ENCODE peak calls at places on chromosomes 1 and 21, in four cellular contexts. One of them, this sample, is unnamed. For H3K36me3, the result is how much of the 10 kb centered on the place peaks cover.

GRCh38 chr1:212941452-212941851 is 8.9 kb upstream of the VASH2 start:
- DNase-seq in Panc1: no peak
- DNase-seq in BE2C: no peak
- DNase-seq in K562: no peak
- DNase-seq in this sample: no peak

GRCh38 chr1:54358503-54359168 is 47.6 kb downstream of the SSBP3 start:
- DNase-seq in BE2C: no peak
- DNase-seq in Panc1: no peak
- DNase-seq in K562: no peak
- DNase-seq in this sample: no peak

GRCh38 chr1:150259758-150260669 is 2.4 kb downstream of the CA14 start:
- DNase-seq in Panc1: no peak
- DNase-seq in K562: no peak
- DNase-seq in BE2C: no peak
- DNase-seq in this sample: peak

GRCh38 chr1:173140733-173141132 is 66.4 kb downstream of the TNFSF4 start:
- DNase-seq in K562: no peak
- DNase-seq in BE2C: no peak
- DNase-seq in Panc1: no peak
- DNase-seq in this sample: no peak

GRCh38 chr1:235669277-235669676 is 19.7 kb upstream of the GNG4 start:
- DNase-seq in Panc1: no peak
- DNase-seq in BE2C: no peak
- DNase-seq in K562: no peak
- DNase-seq in this sample: no peak

GRCh38 chr1:107548276-107548675 is 407.4 kb downstream of the NTNG1 start:
- DNase-seq in Panc1: no peak
- DNase-seq in K562: no peak
- DNase-seq in BE2C: no peak
- DNase-seq in this sample: no peak

GRCh38 chr1:181583598-181583997 is 100.3 kb downstream of the CACNA1E start:
- DNase-seq in BE2C: no peak
- DNase-seq in K562: no peak
- DNase-seq in Panc1: no peak
- DNase-seq in this sample: peak

GRCh38 chr1:28592314-28593071 is 428 bp downstream of the RAB42 start:
- DNase-seq in Panc1: no peak
- DNase-seq in K562: peak
- DNase-seq in BE2C: no peak
- DNase-seq in this sample: peak

GRCh38 chr1:206491592-206491991 is 15.7 kb upstream of the RASSF5 start:
- DNase-seq in Panc1: no peak
- DNase-seq in BE2C: no peak
- DNase-seq in K562: no peak
- DNase-seq in this sample: no peak

GRCh38 chr1:13818926-13819325 is 118.9 kb downstream of the PRDM2 start:
- DNase-seq in K562: no peak
- DNase-seq in Panc1: no peak
- DNase-seq in BE2C: no peak
- DNase-seq in this sample: no peak

GRCh38 chr1:201137579-201138310 is 10.8 kb upstream of the ASCL5 start:
- DNase-seq in Panc1: no peak
- DNase-seq in K562: no peak
- DNase-seq in BE2C: no peak
- DNase-seq in this sample: no peak

GRCh38 chr1:34907487-34908090 is 21.9 kb downstream of the DLGAP3 start:
- DNase-seq in Panc1: no peak
- DNase-seq in BE2C: no peak
- DNase-seq in K562: no peak
- DNase-seq in this sample: peak

GRCh38 chr1:48931571-48932251 is 155.0 kb upstream of the BEND5 start:
- DNase-seq in K562: no peak
- DNase-seq in Panc1: no peak
- DNase-seq in BE2C: no peak
- DNase-seq in this sample: no peak

GRCh38 chr1:160748877-160749269 is 9.8 kb downstream of the SLAMF7 start:
- DNase-seq in BE2C: no peak
- DNase-seq in Panc1: no peak
- DNase-seq in K562: no peak
- DNase-seq in this sample: no peak

GRCh38 chr1:58695206-58695605 is 4.7 kb downstream of the MYSM1 start:
- DNase-seq in Panc1: no peak
- DNase-seq in K562: no peak
- DNase-seq in BE2C: no peak
- DNase-seq in this sample: no peak

GRCh38 chr1:209714338-209714737 is 9.7 kb downstream of the HSD11B1 start:
- DNase-seq in Panc1: no peak
- DNase-seq in K562: no peak
- DNase-seq in BE2C: no peak
- DNase-seq in this sample: no peak

GRCh38 chr1:145947551-145947950 is 10.3 kb downstream of the LIX1L start:
- DNase-seq in Panc1: no peak
- DNase-seq in K562: no peak
- DNase-seq in BE2C: no peak
- DNase-seq in this sample: peak

GRCh38 chr1:156461141-156461540 is 39.4 kb downstream of the MEF2D start:
- DNase-seq in BE2C: no peak
- DNase-seq in K562: no peak
- DNase-seq in Panc1: no peak
- DNase-seq in this sample: no peak

GRCh38 chr1:156462954-156463795 is 37.4 kb downstream of the MEF2D start:
- DNase-seq in BE2C: no peak
- DNase-seq in Panc1: no peak
- DNase-seq in K562: no peak
- DNase-seq in this sample: no peak

GRCh38 chr1:156458181-156458503 is 42.4 kb downstream of the MEF2D start:
- DNase-seq in K562: no peak
- DNase-seq in Panc1: no peak
- DNase-seq in BE2C: no peak
- DNase-seq in this sample: no peak

GRCh38 chr1:156461781-156462647 is 38.6 kb downstream of the MEF2D start:
- DNase-seq in BE2C: no peak
- DNase-seq in K562: no peak
- DNase-seq in Panc1: no peak
- DNase-seq in this sample: peak

GRCh38 chr1:156460525-156460924 is 40.0 kb downstream of the MEF2D start:
- DNase-seq in K562: peak
- DNase-seq in Panc1: no peak
- DNase-seq in BE2C: no peak
- DNase-seq in this sample: no peak
- H3K36me3 ChIP-seq in K562: under half
- H3K36me3 ChIP-seq in Panc1: under half
- H3K36me3 ChIP-seq in BE2C: under half
- H3K36me3 ChIP-seq in this sample: under half

DNA sequence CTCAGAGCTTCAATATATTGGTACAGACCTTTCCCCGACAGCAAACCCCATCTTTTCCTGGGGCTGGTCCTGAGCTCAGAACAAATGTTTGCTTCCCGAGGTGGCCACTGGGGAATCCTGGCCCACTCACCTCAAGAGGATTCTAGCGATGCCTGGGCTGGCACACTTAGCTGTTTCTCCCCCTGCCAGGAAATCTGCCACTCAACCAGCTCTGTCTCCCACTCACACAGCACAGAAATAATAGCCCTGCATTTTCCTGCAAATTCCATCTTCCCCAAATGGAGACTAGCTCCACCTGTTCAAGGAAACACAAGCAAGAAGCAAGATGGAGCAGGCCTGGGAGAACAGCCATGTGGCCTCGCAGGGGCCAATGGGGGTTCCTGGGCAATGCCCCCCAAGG is 21.1 kb downstream of the KCNN3 start:
- DNase-seq in Panc1: no peak
- DNase-seq in K562: no peak
- DNase-seq in BE2C: no peak
- DNase-seq in this sample: no peak
- H3K4me3 ChIP-seq in Panc1: no peak
- H3K4me3 ChIP-seq in K562: no peak
- H3K4me3 ChIP-seq in BE2C: no peak
- H3K4me3 ChIP-seq in this sample: no peak

GRCh38 chr1:6093061-6093460 is 47.4 kb downstream of the KCNAB2 start:
- DNase-seq in K562: no peak
- DNase-seq in Panc1: no peak
- DNase-seq in BE2C: no peak
- DNase-seq in this sample: no peak
- H3K36me3 ChIP-seq in K562: under half
- H3K36me3 ChIP-seq in Panc1: under half
- H3K36me3 ChIP-seq in BE2C: under half
- H3K36me3 ChIP-seq in this sample: under half

GRCh38 chr1:3134378-3135072 is 65.5 kb downstream of the PRDM16 start:
- DNase-seq in Panc1: no peak
- DNase-seq in K562: no peak
- DNase-seq in BE2C: no peak
- DNase-seq in this sample: peak
- H3K4me3 ChIP-seq in Panc1: no peak
- H3K4me3 ChIP-seq in K562: no peak
- H3K4me3 ChIP-seq in BE2C: no peak
- H3K4me3 ChIP-seq in this sample: no peak

GRCh38 chr21:46352913-46353312 is 29.0 kb downstream of the PCNT start:
- DNase-seq in K562: no peak
- DNase-seq in BE2C: no peak
- DNase-seq in Panc1: no peak
- DNase-seq in this sample: no peak

GRCh38 chr21:46350571-46350970 is 26.6 kb downstream of the PCNT start:
- DNase-seq in Panc1: no peak
- DNase-seq in BE2C: no peak
- DNase-seq in K562: no peak
- DNase-seq in this sample: no peak

GRCh38 chr21:46350981-46351380 is 27.0 kb downstream of the PCNT start:
- DNase-seq in K562: no peak
- DNase-seq in BE2C: no peak
- DNase-seq in Panc1: no peak
- DNase-seq in this sample: no peak

GRCh38 chr21:46351476-46352155 is 27.7 kb downstream of the PCNT start:
- DNase-seq in Panc1: no peak
- DNase-seq in BE2C: no peak
- DNase-seq in K562: no peak
- DNase-seq in this sample: peak

DNA sequence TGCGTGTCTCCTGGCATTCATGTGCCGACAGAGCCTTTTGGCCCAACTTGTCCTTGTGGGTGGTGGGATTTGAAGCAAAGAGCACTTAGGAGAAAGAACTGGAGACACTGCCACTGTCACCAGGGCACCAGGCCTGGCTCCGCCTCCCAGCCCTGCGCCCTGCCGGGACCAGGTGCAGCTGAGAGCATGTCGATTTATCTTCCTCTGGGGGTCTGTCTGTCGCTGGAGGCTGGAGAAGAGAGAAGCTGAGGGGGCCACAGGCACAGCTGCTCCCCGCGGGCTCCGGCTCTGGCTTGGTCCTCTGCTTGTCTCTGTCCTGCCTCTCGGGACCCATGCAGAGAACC is 28.2 kb downstream of the PCNT start:
- DNase-seq in Panc1: no peak
- DNase-seq in K562: no peak
- DNase-seq in BE2C: no peak
- DNase-seq in this sample: peak
- H3K36me3 ChIP-seq in Panc1: under half
- H3K36me3 ChIP-seq in K562: half or more
- H3K36me3 ChIP-seq in BE2C: half or more
- H3K36me3 ChIP-seq in this sample: under half

GRCh38 chr1:159185121-159185520 is 13.7 kb downstream of the CADM3 start:
- DNase-seq in K562: no peak
- DNase-seq in BE2C: no peak
- DNase-seq in Panc1: no peak
- DNase-seq in this sample: no peak

GRCh38 chr1:159190441-159190840 is 14.2 kb upstream of the ACKR1 start:
- DNase-seq in BE2C: no peak
- DNase-seq in K562: no peak
- DNase-seq in Panc1: no peak
- DNase-seq in this sample: no peak

GRCh38 chr1:159188375-159188788 is 16.3 kb upstream of the ACKR1 start:
- DNase-seq in BE2C: no peak
- DNase-seq in Panc1: no peak
- DNase-seq in K562: no peak
- DNase-seq in this sample: peak

GRCh38 chr1:159184201-159184600 is 12.8 kb downstream of the CADM3 start:
- DNase-seq in Panc1: no peak
- DNase-seq in BE2C: no peak
- DNase-seq in K562: no peak
- DNase-seq in this sample: no peak

DNA sequence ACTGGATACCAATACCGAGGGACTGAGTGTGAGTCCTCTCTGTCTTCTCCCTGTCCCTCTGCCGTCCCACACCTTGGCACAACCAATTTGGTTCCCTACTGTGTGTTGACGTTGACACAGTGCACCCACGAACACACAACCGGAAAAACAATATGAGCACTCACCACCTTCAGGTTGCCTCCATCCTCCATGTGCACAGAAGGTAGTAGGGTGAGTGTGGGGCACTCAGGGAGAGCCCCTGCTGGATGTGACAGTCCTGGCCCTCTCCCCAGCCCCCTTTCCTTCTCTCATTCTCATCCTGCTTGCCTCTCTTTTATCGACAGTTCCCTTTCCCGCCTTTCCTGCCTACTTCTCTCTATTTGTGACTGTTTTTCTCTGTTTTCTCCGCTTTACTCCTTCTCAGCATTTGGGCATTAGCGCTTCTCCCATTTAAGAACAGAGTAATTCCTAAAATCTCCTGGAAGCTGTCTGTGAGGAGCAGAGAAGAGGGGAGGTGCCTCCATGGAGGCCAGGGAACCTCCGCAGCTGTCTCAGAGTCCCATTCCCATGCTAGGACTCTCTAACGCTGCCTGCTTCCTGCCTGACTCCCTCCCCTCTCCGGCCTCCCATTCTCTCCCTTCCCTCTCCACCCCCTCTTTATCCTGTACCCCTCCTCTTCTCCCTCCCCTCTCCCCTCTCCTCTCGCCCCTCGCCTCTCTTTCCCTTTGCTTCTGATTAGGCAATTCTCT is 16.4 kb downstream of the CADM3 start:
- DNase-seq in K562: no peak
- DNase-seq in Panc1: no peak
- DNase-seq in BE2C: no peak
- DNase-seq in this sample: no peak
- H3K4me3 ChIP-seq in K562: no peak
- H3K4me3 ChIP-seq in Panc1: no peak
- H3K4me3 ChIP-seq in BE2C: no peak
- H3K4me3 ChIP-seq in this sample: peak

DNA sequence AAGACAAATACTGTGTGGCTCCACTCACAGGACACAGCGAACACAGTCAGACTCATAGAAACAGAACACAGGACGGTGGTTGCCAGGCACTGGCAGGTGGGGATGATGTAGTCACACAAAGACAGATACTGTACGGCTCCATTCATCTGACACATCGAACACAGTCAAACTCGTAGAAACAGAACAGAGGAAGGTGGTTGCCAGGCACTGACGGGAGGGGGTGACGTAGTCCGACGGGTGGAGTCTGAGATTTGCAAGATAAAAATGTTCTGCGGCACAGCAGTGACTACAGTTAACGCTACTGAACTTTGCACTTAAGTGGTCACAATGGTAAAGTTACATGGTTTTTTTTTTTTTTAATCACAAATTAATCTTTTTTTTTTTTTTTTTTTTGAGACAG is 18.7 kb downstream of the C21orf58 start:
- DNase-seq in BE2C: no peak
- DNase-seq in K562: peak
- DNase-seq in Panc1: no peak
- DNase-seq in this sample: no peak
- H3K36me3 ChIP-seq in BE2C: under half
- H3K36me3 ChIP-seq in K562: half or more
- H3K36me3 ChIP-seq in Panc1: under half
- H3K36me3 ChIP-seq in this sample: under half